ENCODE peak calls at places on chromosomes 4 and X, in five cellular contexts. One of them, this sample, is unnamed.
A peak's percentile ranks its signal among the peaks of the same experiment; 100 is the strongest.

GRCh38 chrX:106917830-106918500 is 2.2 kb upstream of the CLDN2 start:
- DNase-seq in BE2C: no peak
- DNase-seq in EL: peak; percentile 81
- DNase-seq in upper lobe of right lung: no peak
- DNase-seq in NCI-H2029: peak; percentile 66
- DNase-seq in this sample: peak; percentile 22

GRCh38 chr4:99202536-99202935 is 16.5 kb downstream of the ADH6 start:
- DNase-seq in BE2C: no peak
- DNase-seq in EL: no peak
- DNase-seq in upper lobe of right lung: no peak
- DNase-seq in NCI-H2029: no peak
- DNase-seq in this sample: no peak

GRCh38 chr4:147639388-147639787 is 22.2 kb downstream of the TMEM184C start:
- DNase-seq in BE2C: no peak
- DNase-seq in EL: no peak
- DNase-seq in upper lobe of right lung: no peak
- DNase-seq in NCI-H2029: no peak
- DNase-seq in this sample: no peak

GRCh38 chr4:8858925-8859210 is 12.8 kb downstream of the HMX1 start:
- DNase-seq in BE2C: no peak
- DNase-seq in EL: no peak
- DNase-seq in upper lobe of right lung: no peak
- DNase-seq in NCI-H2029: no peak
- DNase-seq in this sample: no peak

GRCh38 chr4:172830295-172830764 is 338.3 kb upstream of the GALNT7 start:
- DNase-seq in BE2C: no peak
- DNase-seq in EL: peak; percentile 12
- DNase-seq in upper lobe of right lung: no peak
- DNase-seq in NCI-H2029: peak; percentile 2
- DNase-seq in this sample: no peak

GRCh38 chrX:39011454-39012204 is 210.4 kb downstream of the MID1IP1 start:
- DNase-seq in BE2C: no peak
- DNase-seq in EL: no peak
- DNase-seq in upper lobe of right lung: no peak
- DNase-seq in NCI-H2029: no peak
- DNase-seq in this sample: no peak

GRCh38 chr4:14529653-14530052 is 472.6 kb upstream of the CPEB2 start:
- DNase-seq in BE2C: no peak
- DNase-seq in EL: peak; percentile 56
- DNase-seq in upper lobe of right lung: no peak
- DNase-seq in NCI-H2029: peak; percentile 1
- DNase-seq in this sample: no peak

GRCh38 chr4:77308843-77309242 is 151.8 kb downstream of the CCNG2 start:
- DNase-seq in BE2C: no peak
- DNase-seq in EL: peak; percentile 17
- DNase-seq in upper lobe of right lung: no peak
- DNase-seq in NCI-H2029: peak; percentile 67
- DNase-seq in this sample: no peak

GRCh38 chrX:40531056-40531826 is 49.5 kb upstream of the ATP6AP2 start:
- DNase-seq in BE2C: no peak
- DNase-seq in EL: no peak
- DNase-seq in upper lobe of right lung: no peak
- DNase-seq in NCI-H2029: no peak
- DNase-seq in this sample: no peak

GRCh38 chr4:168693750-168694470 is 197.1 kb downstream of the PALLD start:
- DNase-seq in BE2C: no peak
- DNase-seq in EL: no peak
- DNase-seq in upper lobe of right lung: no peak
- DNase-seq in NCI-H2029: no peak
- DNase-seq in this sample: no peak

GRCh38 chrX:34656842-34657780 is at the start of gene TMEM47:
- DNase-seq in BE2C: peak; percentile 73
- DNase-seq in EL: peak; percentile 77
- DNase-seq in upper lobe of right lung: peak; percentile 83
- DNase-seq in NCI-H2029: no peak
- DNase-seq in this sample: no peak

GRCh38 chrX:150451953-150452352 is 88.8 kb downstream of the MAMLD1 start:
- DNase-seq in BE2C: no peak
- DNase-seq in EL: no peak
- DNase-seq in upper lobe of right lung: no peak
- DNase-seq in NCI-H2029: no peak
- DNase-seq in this sample: no peak

GRCh38 chr4:7434141-7434765 is 477 bp downstream of the PSAPL1 start:
- DNase-seq in BE2C: no peak
- DNase-seq in EL: no peak
- DNase-seq in upper lobe of right lung: no peak
- DNase-seq in NCI-H2029: no peak
- DNase-seq in this sample: no peak

GRCh38 chrX:148133099-148133725 is 152.1 kb downstream of the FMR1NB start:
- DNase-seq in BE2C: no peak
- DNase-seq in EL: no peak
- DNase-seq in upper lobe of right lung: no peak
- DNase-seq in NCI-H2029: no peak
- DNase-seq in this sample: no peak

GRCh38 chrX:106247162-106247561 is 79.1 kb downstream of the PWWP3B start:
- DNase-seq in BE2C: no peak
- DNase-seq in EL: no peak
- DNase-seq in upper lobe of right lung: no peak
- DNase-seq in NCI-H2029: no peak
- DNase-seq in this sample: no peak